ENCODE peak calls at places on chromosomes 7 and 10, in seven cellular contexts. C, W, R, Z, E, S and D are unnamed samples.

GRCh38 chr7:2524808-2525140 is 5.2 kb downstream of the LFNG start:
- DNase-seq in C (no peak), W (no peak), R (no peak), Z (no peak), E (peak; percentile 53), S (no peak), D (no peak)

GRCh38 chr10:13787015-13787421 is 200.3 kb downstream of the PRPF18 start:
- DNase-seq in C (peak; percentile 91), W (no peak), R (peak; percentile 61), Z (peak; percentile 38), E (no peak), S (peak; percentile 81), D (peak; percentile 50)

GRCh38 chr10:6513509-6513908 is 66.6 kb downstream of the PRKCQ start:
- DNase-seq in C (no peak), W (no peak), R (no peak), Z (no peak), E (no peak), S (no peak), D (no peak)

GRCh38 chr10:59880976-59881510 is 25.3 kb downstream of the CCDC6 start:
- DNase-seq in C (no peak), W (no peak), R (peak; percentile 59), Z (no peak), E (no peak), S (no peak), D (peak; percentile 72)

GRCh38 chr10:61024801-61025201 is 80.8 kb upstream of the RHOBTB1 start:
- DNase-seq in C (no peak), W (no peak), R (no peak), Z (no peak), E (peak; percentile 15), S (no peak), D (no peak)

GRCh38 chr7:116211913-116212596 is 1.7 kb downstream of the TES start:
- DNase-seq in C (no peak), W (no peak), R (no peak), Z (no peak), E (no peak), S (no peak), D (no peak)

GRCh38 chr7:118777308-118777707 is 552.8 kb downstream of the ANKRD7 start:
- DNase-seq in C (no peak), W (no peak), R (no peak), Z (no peak), E (no peak), S (no peak), D (no peak)

GRCh38 chr7:17109017-17109416 is 189.4 kb upstream of the AHR start:
- DNase-seq in C (no peak), W (no peak), R (no peak), Z (no peak), E (no peak), S (no peak), D (no peak)

GRCh38 chr7:152129682-152130081 is 104.2 kb downstream of the GALNT11 start:
- DNase-seq in C (no peak), W (no peak), R (no peak), Z (no peak), E (no peak), S (no peak), D (no peak)

GRCh38 chr10:94358480-94358879 is 4.3 kb downstream of the NOC3L start:
- DNase-seq in C (no peak), W (no peak), R (no peak), Z (no peak), E (no peak), S (no peak), D (no peak)

GRCh38 chr10:73888514-73888913 is 14.2 kb upstream of the CAMK2G start:
- DNase-seq in C (no peak), W (no peak), R (no peak), Z (no peak), E (no peak), S (no peak), D (no peak)

GRCh38 chr10:28925154-28925663 is 247.9 kb downstream of the BAMBI start:
- DNase-seq in C (no peak), W (no peak), R (no peak), Z (no peak), E (no peak), S (no peak), D (no peak)

GRCh38 chr7:141483044-141483443 is 68.2 kb upstream of the AGK start:
- DNase-seq in C (no peak), W (no peak), R (no peak), Z (no peak), E (no peak), S (no peak), D (no peak)

GRCh38 chr7:98034044-98035035 is 44.3 kb upstream of the OCM2 start:
- DNase-seq in C (no peak), W (peak; percentile 50), R (no peak), Z (no peak), E (no peak), S (no peak), D (no peak)

GRCh38 chr10:122417667-122418066 is 36.8 kb upstream of the ARMS2 start:
- DNase-seq in C (no peak), W (no peak), R (no peak), Z (no peak), E (no peak), S (no peak), D (no peak)

GRCh38 chr7:35785250-35785649 is 15.6 kb upstream of the SEPTIN7 start:
- DNase-seq in C (no peak), W (no peak), R (no peak), Z (no peak), E (no peak), S (no peak), D (no peak)

GRCh38 chr7:79287976-79288375 is 165.5 kb downstream of the MAGI2 start:
- DNase-seq in C (no peak), W (no peak), R (no peak), Z (no peak), E (no peak), S (no peak), D (no peak)

GRCh38 chr10:1056326-1057105 is at the start of gene WDR37:
- DNase-seq in C (peak; percentile 92), W (peak; percentile 89), R (peak; percentile 84), Z (peak; percentile 82), E (peak; percentile 84), S (peak; percentile 84), D (peak; percentile 87)

GRCh38 chr7:123600876-123601275 is 745 bp upstream of the ASB15 start:
- DNase-seq in C (no peak), W (no peak), R (no peak), Z (no peak), E (no peak), S (no peak), D (no peak)

GRCh38 chr10:129942936-129943724 is 20.9 kb downstream of the EBF3 start:
- DNase-seq in C (no peak), W (no peak), R (no peak), Z (no peak), E (no peak), S (no peak), D (no peak)

GRCh38 chr7:113561446-113561845 is 357.4 kb downstream of the PPP1R3A start:
- DNase-seq in C (no peak), W (no peak), R (no peak), Z (no peak), E (no peak), S (no peak), D (no peak)

GRCh38 chr7:151017953-151018420 is 6.3 kb downstream of the ATG9B start:
- DNase-seq in C (peak; percentile 86), W (peak; percentile 76), R (peak; percentile 78), Z (peak; percentile 71), E (peak; percentile 97), S (peak; percentile 86), D (peak; percentile 85)

GRCh38 chr10:64976150-64976549 is 1454.9 kb downstream of the REEP3 start:
- DNase-seq in C (no peak), W (no peak), R (no peak), Z (no peak), E (no peak), S (no peak), D (no peak)

GRCh38 chr10:110859206-110859946 is 12.4 kb upstream of the PDCD4 start:
- DNase-seq in C (no peak), W (no peak), R (no peak), Z (no peak), E (no peak), S (no peak), D (no peak)